ENCODE peak calls at places on chromosomes 1 and 21, in six cellular contexts. G is stimulated activated CD8-positive, alpha-beta memory T cell treated with anti-CD3 and anti-CD28 coated beads, Interleukin-4, amount 100 ng/mL, for 4 hours; F is GDM1; T is neural progenitor cell; J is smooth muscle cell of the brain vasculature; N is EL. C is an unnamed sample.

GRCh38 chr1:146007048-146007784 is 10.8 kb upstream of the TXNIP start:
- DNase-seq in N (peak), T (peak), G (no peak), J (peak), F (peak), C (peak)

GRCh38 chr21:31484219-31484618 is 140.2 kb upstream of the TIAM1 start:
- DNase-seq in G (no peak), J (no peak), F (no peak), T (no peak), N (no peak), C (no peak)

GRCh38 chr1:145720878-145721671 is 1.8 kb downstream of the CD160 start:
- DNase-seq in J (peak), F (peak), N (peak), G (peak), T (peak), C (peak)

GRCh38 chr1:238653693-238654321 is 732.6 kb upstream of the CHRM3 start:
- DNase-seq in G (no peak), T (no peak), J (no peak), F (no peak), N (peak), C (no peak)

GRCh38 chr1:80565416-80565815 is 1235.3 kb upstream of the ADGRL2 start:
- DNase-seq in G (no peak), T (no peak), J (no peak), N (no peak), F (no peak), C (no peak)

GRCh38 chr1:11648039-11648438 is 6.2 kb downstream of the FBXO2 start:
- DNase-seq in T (no peak), F (no peak), G (no peak), N (no peak), J (no peak), C (no peak)

GRCh38 chr1:222058249-222058648 is 316.4 kb upstream of the DUSP10 start:
- DNase-seq in F (no peak), N (no peak), G (no peak), T (no peak), J (no peak), C (no peak)

GRCh38 chr21:41360072-41360821 is 1.6 kb upstream of the MX2 start:
- DNase-seq in N (peak), F (no peak), G (no peak), J (no peak), T (peak), C (no peak)

GRCh38 chr1:216186816-216187215 is 236.4 kb downstream of the USH2A start:
- DNase-seq in J (no peak), F (no peak), G (no peak), N (peak), T (no peak), C (no peak)

GRCh38 chr1:92038695-92039346 is 9.0 kb downstream of the EPHX4 start:
- DNase-seq in T (no peak), F (no peak), N (no peak), G (no peak), J (no peak), C (no peak)

GRCh38 chr1:14939527-14940284 is 213.8 kb upstream of the TMEM51 start:
- DNase-seq in T (no peak), G (no peak), N (peak), F (no peak), J (no peak), C (no peak)

C was measured in activated naive CD8-positive, alpha-beta T cell treated with anti-CD3 and anti-CD28 coated beads, Interleukin-2, amount 50 U/mL, for 16 hours.